ENCODE peak calls at places on chromosomes 12 and 14, in five cellular contexts. One of them, this sample, is unnamed.
A peak's percentile ranks its signal among the peaks of the same experiment; 100 is the strongest.

GRCh38 chr14:44833376-44833775 is 128.4 kb downstream of the KLHL28 start:
- DNase-seq in ovary: no peak
- DNase-seq in aorta: no peak
- DNase-seq in left lung: no peak
- DNase-seq in brain microvascular endothelial cell: no peak
- DNase-seq in this sample: no peak

GRCh38 chr12:107442593-107442992 is 243.0 kb upstream of the PWP1 start:
- DNase-seq in left lung: no peak
- DNase-seq in brain microvascular endothelial cell: no peak
- DNase-seq in aorta: no peak
- DNase-seq in ovary: no peak
- DNase-seq in this sample: no peak

GRCh38 chr12:5840900-5841299 is 104.2 kb downstream of the ANO2 start:
- DNase-seq in brain microvascular endothelial cell: no peak
- DNase-seq in ovary: no peak
- DNase-seq in left lung: no peak
- DNase-seq in aorta: no peak
- DNase-seq in this sample: no peak

GRCh38 chr12:118981285-118982201 is at the start of gene SRRM4:
- DNase-seq in left lung: peak; percentile 73
- DNase-seq in ovary: no peak
- DNase-seq in aorta: no peak
- DNase-seq in brain microvascular endothelial cell: no peak
- DNase-seq in this sample: no peak

GRCh38 chr12:95218852-95219171 is 1.2 kb downstream of the VEZT start:
- DNase-seq in left lung: no peak
- DNase-seq in ovary: no peak
- DNase-seq in brain microvascular endothelial cell: no peak
- DNase-seq in aorta: no peak
- DNase-seq in this sample: no peak

GRCh38 chr12:123512838-123513665 is 20.5 kb downstream of the RILPL1 start:
- DNase-seq in brain microvascular endothelial cell: no peak
- DNase-seq in aorta: no peak
- DNase-seq in ovary: no peak
- DNase-seq in left lung: no peak
- DNase-seq in this sample: no peak

GRCh38 chr12:104501115-104501514 is 44.4 kb downstream of the CHST11 start:
- DNase-seq in aorta: no peak
- DNase-seq in ovary: no peak
- DNase-seq in left lung: no peak
- DNase-seq in brain microvascular endothelial cell: no peak
- DNase-seq in this sample: no peak

GRCh38 chr12:31311634-31312258 is 14.2 kb downstream of the SINHCAF start:
- DNase-seq in brain microvascular endothelial cell: no peak
- DNase-seq in left lung: no peak
- DNase-seq in aorta: no peak
- DNase-seq in ovary: no peak
- DNase-seq in this sample: no peak

GRCh38 chr12:49750027-49750977 is 8.9 kb downstream of the TMBIM6 start:
- DNase-seq in left lung: no peak
- DNase-seq in aorta: no peak
- DNase-seq in ovary: no peak
- DNase-seq in brain microvascular endothelial cell: peak; percentile 32
- DNase-seq in this sample: peak; percentile 66

GRCh38 chr14:65864549-65864948 is 452.0 kb downstream of the FUT8 start:
- DNase-seq in aorta: no peak
- DNase-seq in brain microvascular endothelial cell: no peak
- DNase-seq in left lung: no peak
- DNase-seq in ovary: no peak
- DNase-seq in this sample: no peak

GRCh38 chr12:50353869-50354593 is 42.4 kb downstream of the FAM186A start:
- DNase-seq in ovary: no peak
- DNase-seq in aorta: no peak
- DNase-seq in brain microvascular endothelial cell: no peak
- DNase-seq in left lung: no peak
- DNase-seq in this sample: no peak

GRCh38 chr12:94195483-94195882 is 47.1 kb downstream of the PLXNC1 start:
- DNase-seq in left lung: no peak
- DNase-seq in aorta: no peak
- DNase-seq in ovary: no peak
- DNase-seq in brain microvascular endothelial cell: no peak
- DNase-seq in this sample: no peak

GRCh38 chr12:128542844-128543243 is 275.9 kb downstream of the TMEM132C start:
- DNase-seq in brain microvascular endothelial cell: no peak
- DNase-seq in ovary: no peak
- DNase-seq in left lung: no peak
- DNase-seq in aorta: no peak
- DNase-seq in this sample: no peak

GRCh38 chr14:39218171-39218769 is 15.4 kb upstream of the MIA2 start:
- DNase-seq in brain microvascular endothelial cell: no peak
- DNase-seq in aorta: no peak
- DNase-seq in left lung: no peak
- DNase-seq in ovary: no peak
- DNase-seq in this sample: peak; percentile 59

GRCh38 chr12:74900232-74900631 is 309.4 kb downstream of the KCNC2 start:
- DNase-seq in ovary: no peak
- DNase-seq in left lung: no peak
- DNase-seq in aorta: no peak
- DNase-seq in brain microvascular endothelial cell: no peak
- DNase-seq in this sample: no peak

GRCh38 chr12:123715151-123715676 is 3.1 kb downstream of the ATP6V0A2 start:
- DNase-seq in brain microvascular endothelial cell: no peak
- DNase-seq in ovary: no peak
- DNase-seq in aorta: no peak
- DNase-seq in left lung: no peak
- DNase-seq in this sample: no peak

GRCh38 chr14:63852271-63852816 is 460 bp upstream of the SYNE2 start:
- DNase-seq in aorta: no peak
- DNase-seq in brain microvascular endothelial cell: no peak
- DNase-seq in ovary: no peak
- DNase-seq in left lung: no peak
- DNase-seq in this sample: no peak

GRCh38 chr12:52260351-52261210 is 13.9 kb upstream of the KRT86 start:
- DNase-seq in ovary: no peak
- DNase-seq in aorta: no peak
- DNase-seq in left lung: no peak
- DNase-seq in brain microvascular endothelial cell: no peak
- DNase-seq in this sample: no peak

GRCh38 chr12:71591601-71592000 is 72.0 kb downstream of the ZFC3H1 start:
- DNase-seq in brain microvascular endothelial cell: no peak
- DNase-seq in left lung: no peak
- DNase-seq in ovary: no peak
- DNase-seq in aorta: no peak
- DNase-seq in this sample: no peak

GRCh38 chr12:69045430-69045829 is 112.5 kb upstream of the CPM start:
- DNase-seq in brain microvascular endothelial cell: no peak
- DNase-seq in aorta: no peak
- DNase-seq in ovary: no peak
- DNase-seq in left lung: no peak
- DNase-seq in this sample: no peak

GRCh38 chr12:47982770-47983169 is 19.4 kb downstream of the TMEM106C start:
- DNase-seq in left lung: no peak
- DNase-seq in brain microvascular endothelial cell: no peak
- DNase-seq in ovary: peak; percentile 13
- DNase-seq in aorta: no peak
- DNase-seq in this sample: no peak

GRCh38 chr12:105329926-105330282 is 587 bp upstream of the C12orf75 start:
- DNase-seq in aorta: no peak
- DNase-seq in ovary: no peak
- DNase-seq in left lung: no peak
- DNase-seq in brain microvascular endothelial cell: no peak
- DNase-seq in this sample: no peak

GRCh38 chr14:24639905-24640304 is 5.9 kb upstream of the GZMB start:
- DNase-seq in left lung: no peak
- DNase-seq in brain microvascular endothelial cell: no peak
- DNase-seq in aorta: no peak
- DNase-seq in ovary: no peak
- DNase-seq in this sample: no peak

GRCh38 chr12:14315501-14315900 is 50.0 kb upstream of the ATF7IP start:
- DNase-seq in aorta: no peak
- DNase-seq in ovary: no peak
- DNase-seq in brain microvascular endothelial cell: no peak
- DNase-seq in left lung: no peak
- DNase-seq in this sample: no peak

GRCh38 chr12:129332286-129332685 is 479.0 kb downstream of the GLT1D1 start:
- DNase-seq in brain microvascular endothelial cell: no peak
- DNase-seq in left lung: no peak
- DNase-seq in ovary: no peak
- DNase-seq in aorta: no peak
- DNase-seq in this sample: no peak

DNA sequence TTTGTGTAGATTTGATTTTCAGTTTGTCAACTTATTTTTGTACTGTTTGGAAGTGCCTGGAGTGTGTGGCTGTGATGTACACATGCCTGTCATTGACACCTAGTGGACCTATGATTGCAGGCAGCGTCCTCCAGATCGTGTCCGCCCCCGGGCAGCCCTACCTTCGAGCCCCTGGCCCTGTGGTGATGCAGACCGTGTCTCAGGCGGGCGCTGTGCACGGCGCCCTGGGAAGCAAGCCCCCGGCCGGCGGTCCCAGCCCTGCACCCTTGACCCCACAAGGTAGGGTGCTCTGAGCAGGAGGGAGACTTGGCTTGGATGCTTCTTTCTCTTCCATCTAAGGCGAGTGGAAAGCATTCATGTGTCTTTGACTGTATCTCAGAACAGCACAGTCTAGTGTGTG is 75.8 kb downstream of the EP400 start:
- DNase-seq in ovary: no peak
- DNase-seq in aorta: no peak
- DNase-seq in brain microvascular endothelial cell: no peak
- DNase-seq in left lung: no peak
- DNase-seq in this sample: no peak
- H3K27ac ChIP-seq in ovary: no peak overlapping the region
- H3K27ac ChIP-seq in aorta: no peak overlapping the region
- H3K27ac ChIP-seq in brain microvascular endothelial cell: no peak overlapping the region
- H3K27ac ChIP-seq in left lung: no peak overlapping the region
- H3K27ac ChIP-seq in this sample: no peak overlapping the region

GRCh38 chr14:77058082-77058481 is 29.6 kb upstream of the IRF2BPL start:
- DNase-seq in brain microvascular endothelial cell: no peak
- DNase-seq in aorta: no peak
- DNase-seq in ovary: no peak
- DNase-seq in left lung: no peak
- DNase-seq in this sample: no peak

GRCh38 chr14:77055981-77056380 is 27.5 kb upstream of the IRF2BPL start:
- DNase-seq in ovary: no peak
- DNase-seq in left lung: no peak
- DNase-seq in brain microvascular endothelial cell: no peak
- DNase-seq in aorta: peak; percentile 15
- DNase-seq in this sample: no peak

GRCh38 chr14:77051101-77051500 is 22.6 kb upstream of the IRF2BPL start:
- DNase-seq in brain microvascular endothelial cell: no peak
- DNase-seq in ovary: peak; percentile 52
- DNase-seq in left lung: peak; percentile 86
- DNase-seq in aorta: peak; percentile 85
- DNase-seq in this sample: no peak

GRCh38 chr14:77053046-77053841 is 24.7 kb upstream of the IRF2BPL start:
- DNase-seq in left lung: peak; percentile 91
- DNase-seq in brain microvascular endothelial cell: no peak
- DNase-seq in ovary: peak; percentile 86
- DNase-seq in aorta: peak; percentile 81
- DNase-seq in this sample: no peak

GRCh38 chr14:77052281-77053044 is 24.0 kb upstream of the IRF2BPL start:
- DNase-seq in brain microvascular endothelial cell: no peak
- DNase-seq in ovary: no peak
- DNase-seq in left lung: no peak
- DNase-seq in aorta: peak; percentile 51
- DNase-seq in this sample: no peak
- H3K27ac ChIP-seq in brain microvascular endothelial cell: no peak overlapping the region
- H3K27ac ChIP-seq in ovary: no peak overlapping the region
- H3K27ac ChIP-seq in left lung: no peak overlapping the region
- H3K27ac ChIP-seq in aorta: peak overlapping the region; percentile 55
- H3K27ac ChIP-seq in this sample: peak overlapping the region; percentile 52

GRCh38 chr12:54390668-54391551 is 6.4 kb upstream of the ZNF385A start:
- DNase-seq in ovary: peak; percentile 68
- DNase-seq in brain microvascular endothelial cell: no peak
- DNase-seq in left lung: peak; percentile 86
- DNase-seq in aorta: peak; percentile 59
- DNase-seq in this sample: no peak

GRCh38 chr12:54390176-54390667 is 5.7 kb upstream of the ZNF385A start:
- DNase-seq in left lung: no peak
- DNase-seq in aorta: no peak
- DNase-seq in ovary: no peak
- DNase-seq in brain microvascular endothelial cell: no peak
- DNase-seq in this sample: peak; percentile 56

GRCh38 chr12:54389536-54390175 is 5.1 kb upstream of the ZNF385A start:
- DNase-seq in aorta: no peak
- DNase-seq in brain microvascular endothelial cell: no peak
- DNase-seq in ovary: no peak
- DNase-seq in left lung: no peak
- DNase-seq in this sample: no peak

GRCh38 chr12:54388214-54389138 is 3.9 kb upstream of the ZNF385A start:
- DNase-seq in brain microvascular endothelial cell: no peak
- DNase-seq in aorta: no peak
- DNase-seq in left lung: no peak
- DNase-seq in ovary: no peak
- DNase-seq in this sample: no peak

DNA sequence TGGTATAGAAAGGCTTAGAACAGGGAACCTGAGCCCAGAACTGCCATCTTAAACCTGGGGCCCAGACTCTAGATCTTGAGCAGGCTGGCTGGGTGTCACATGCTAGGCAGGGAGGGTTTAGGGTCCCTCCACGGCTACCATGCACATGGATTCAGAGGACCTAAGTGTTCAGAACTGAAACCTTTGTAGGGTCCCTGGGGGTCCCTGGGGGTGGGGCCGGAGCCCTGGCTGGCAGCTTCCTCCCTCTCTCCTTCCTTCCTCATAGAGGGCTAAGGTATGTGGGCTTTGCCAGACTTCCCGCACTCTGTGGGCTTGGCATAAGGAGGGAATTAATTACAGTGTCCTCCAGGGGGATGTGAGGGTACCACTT is 4.6 kb upstream of the ZNF385A start:
- DNase-seq in brain microvascular endothelial cell: no peak
- DNase-seq in aorta: no peak
- DNase-seq in ovary: no peak
- DNase-seq in left lung: no peak
- DNase-seq in this sample: no peak
- H3K27ac ChIP-seq in brain microvascular endothelial cell: no peak overlapping the region
- H3K27ac ChIP-seq in aorta: no peak overlapping the region
- H3K27ac ChIP-seq in ovary: no peak overlapping the region
- H3K27ac ChIP-seq in left lung: no peak overlapping the region
- H3K27ac ChIP-seq in this sample: peak overlapping the region; percentile 90

GRCh38 chr12:1217191-1217949 is 226.3 kb downstream of the ERC1 start:
- DNase-seq in brain microvascular endothelial cell: peak; percentile 71
- DNase-seq in ovary: no peak
- DNase-seq in aorta: no peak
- DNase-seq in left lung: no peak
- DNase-seq in this sample: peak; percentile 64
- H3K27ac ChIP-seq in brain microvascular endothelial cell: peak overlapping the region; percentile 50
- H3K27ac ChIP-seq in ovary: no peak overlapping the region
- H3K27ac ChIP-seq in aorta: peak overlapping the region; percentile 44
- H3K27ac ChIP-seq in left lung: peak overlapping the region; percentile 42
- H3K27ac ChIP-seq in this sample: peak overlapping the region; percentile 87

GRCh38 chr12:96242597-96242996 is 48.4 kb downstream of the ELK3 start:
- DNase-seq in left lung: no peak
- DNase-seq in ovary: no peak
- DNase-seq in aorta: no peak
- DNase-seq in brain microvascular endothelial cell: no peak
- DNase-seq in this sample: no peak
- H3K27ac ChIP-seq in left lung: peak overlapping the region; percentile 65
- H3K27ac ChIP-seq in ovary: no peak overlapping the region
- H3K27ac ChIP-seq in aorta: no peak overlapping the region
- H3K27ac ChIP-seq in brain microvascular endothelial cell: peak overlapping the region; percentile 83
- H3K27ac ChIP-seq in this sample: no peak overlapping the region